ENCODE peak calls at places on chromosomes 3 and 15, in eight cellular contexts. L is OCI-LY7, O is PC-3, K is GM23248, S is HCT116, J is PC-9, G is GM23338, Q is Karpas-422. F is an unnamed sample.

GRCh38 chr15:57607570-57608000 is 15.9 kb downstream of the MYZAP start:
- DNase-seq in J (peak; percentile 91), G (no peak), S (peak; percentile 91), Q (no peak), O (peak; percentile 94), L (no peak), K (peak; percentile 56), F (peak; percentile 85)

GRCh38 chr15:31292391-31293020 is 34.1 kb upstream of the KLF13 start:
- DNase-seq in L (no peak), O (no peak), S (no peak), J (no peak), G (no peak), Q (no peak), K (no peak), F (no peak)

GRCh38 chr3:173709026-173709425 is 311.5 kb downstream of the NLGN1 start:
- DNase-seq in J (no peak), S (no peak), O (no peak), K (peak; percentile 25), Q (no peak), L (no peak), G (no peak), F (no peak)

GRCh38 chr3:141476033-141476432 is 10.8 kb upstream of the RASA2 start:
- DNase-seq in J (no peak), O (no peak), K (no peak), S (no peak), Q (no peak), L (no peak), G (no peak), F (no peak)

GRCh38 chr3:166223120-166223519 is 385.9 kb upstream of the BCHE start:
- DNase-seq in Q (no peak), L (no peak), J (no peak), S (no peak), K (no peak), G (peak; percentile 4), O (no peak), F (no peak)

GRCh38 chr15:92624401-92624991 is 31.1 kb downstream of the FAM174B start:
- DNase-seq in O (no peak), Q (no peak), G (no peak), S (no peak), L (no peak), K (peak; percentile 50), J (no peak), F (peak; percentile 37)

GRCh38 chr3:23877324-23877980 is 39.3 kb downstream of the NKIRAS1 start:
- DNase-seq in J (peak; percentile 39), Q (no peak), O (peak; percentile 73), L (no peak), S (no peak), K (peak; percentile 96), G (no peak), F (no peak)

GRCh38 chr3:133986302-133986701 is 43.4 kb downstream of the SLCO2A1 start:
- DNase-seq in J (no peak), K (no peak), O (peak; percentile 14), L (no peak), G (no peak), Q (no peak), S (no peak), F (no peak)

GRCh38 chr3:39208463-39209055 is 16.2 kb upstream of the XIRP1 start:
- DNase-seq in L (peak; percentile 74), Q (peak; percentile 75), S (peak; percentile 54), G (peak; percentile 84), J (no peak), K (peak; percentile 77), O (peak; percentile 76), F (peak; percentile 76)

GRCh38 chr15:34808016-34808415 is 12.7 kb upstream of the ACTC1 start:
- DNase-seq in G (no peak), Q (no peak), J (no peak), S (no peak), K (peak; percentile 58), L (no peak), O (peak; percentile 27), F (no peak)

GRCh38 chr3:49276475-49277356 is at the start of gene C3orf62:
- DNase-seq in K (peak; percentile 95), J (no peak), S (no peak), G (peak; percentile 94), O (peak; percentile 13), Q (peak; percentile 92), L (no peak), F (peak; percentile 66)

GRCh38 chr3:155370198-155370597 is 76.7 kb upstream of the STRIT1 start:
- DNase-seq in J (no peak), Q (no peak), K (no peak), G (no peak), O (no peak), S (no peak), L (no peak), F (no peak)

GRCh38 chr3:58567251-58567515 is 10.0 kb downstream of the FAM107A start:
- DNase-seq in L (no peak), J (no peak), S (no peak), Q (no peak), O (no peak), G (no peak), K (no peak), F (no peak)

GRCh38 chr3:181265750-181266333 is 276.3 kb upstream of the DNAJC19 start:
- DNase-seq in O (no peak), G (no peak), J (no peak), Q (peak; percentile 50), S (no peak), K (peak; percentile 0), L (peak; percentile 16), F (no peak)

GRCh38 chr3:88141458-88142083 is 8.2 kb upstream of the C3orf38 start:
- DNase-seq in G (no peak), L (no peak), Q (no peak), S (no peak), O (peak; percentile 41), J (no peak), K (peak; percentile 77), F (no peak)

GRCh38 chr3:180253283-180253682 is 216.5 kb upstream of the PEX5L start:
- DNase-seq in G (no peak), J (no peak), L (no peak), Q (no peak), O (peak; percentile 45), K (no peak), S (no peak), F (no peak)

GRCh38 chr3:108178676-108179075 is 43.5 kb downstream of the IFT57 start:
- DNase-seq in O (peak; percentile 68), S (no peak), L (no peak), Q (no peak), K (peak; percentile 57), J (no peak), G (no peak), F (no peak)

GRCh38 chr3:29153811-29154210 is 127.1 kb upstream of the RBMS3 start:
- DNase-seq in O (no peak), S (no peak), G (no peak), L (no peak), Q (no peak), J (no peak), K (no peak), F (no peak)

GRCh38 chr3:159170436-159171003 is 368.7 kb downstream of the MFSD1 start:
- DNase-seq in L (no peak), O (peak; percentile 59), Q (no peak), J (no peak), S (no peak), G (no peak), K (peak; percentile 78), F (no peak)

GRCh38 chr15:63288778-63289378 is 11.5 kb downstream of the APH1B start:
- DNase-seq in Q (peak; percentile 77), L (peak; percentile 59), J (no peak), K (peak; percentile 83), G (peak; percentile 72), S (peak; percentile 33), O (peak; percentile 69), F (peak; percentile 72)

GRCh38 chr3:169512991-169513390 is 150.5 kb downstream of the MECOM start:
- DNase-seq in L (no peak), S (no peak), O (no peak), G (no peak), K (no peak), Q (no peak), J (no peak), F (no peak)

DNA sequence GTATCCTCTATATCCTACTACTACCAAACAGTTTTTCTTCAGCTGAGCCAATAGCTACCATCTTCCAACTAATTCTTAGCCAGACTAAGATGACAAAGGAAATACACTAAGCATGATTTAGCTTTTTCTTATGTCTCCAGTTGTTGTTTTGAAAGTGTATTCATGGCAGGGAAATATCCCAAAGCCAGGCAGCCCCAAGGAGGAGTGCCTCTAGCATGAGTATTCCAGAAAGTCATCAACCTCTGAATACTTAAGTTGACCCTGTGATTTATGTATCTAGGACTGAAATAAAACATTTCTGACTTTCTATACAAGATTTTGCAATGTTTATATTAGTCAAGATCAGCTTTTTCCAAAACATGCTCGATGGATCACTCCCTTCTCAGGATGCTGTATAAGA is 449.1 kb downstream of the IL5RA start:
- DNase-seq in L (no peak), K (no peak), O (no peak), G (no peak), J (no peak), Q (no peak), S (no peak), F (no peak)
- H3K9me2 ChIP-seq in L (no peaks in the 10 kb centered on the region), K (no peaks in the 10 kb centered on the region), O (no peaks in the 10 kb centered on the region), G (no peaks in the 10 kb centered on the region), J (no peaks in the 10 kb centered on the region), Q (no peaks in the 10 kb centered on the region), S (no peaks in the 10 kb centered on the region), F (no peaks in the 10 kb centered on the region)

DNA sequence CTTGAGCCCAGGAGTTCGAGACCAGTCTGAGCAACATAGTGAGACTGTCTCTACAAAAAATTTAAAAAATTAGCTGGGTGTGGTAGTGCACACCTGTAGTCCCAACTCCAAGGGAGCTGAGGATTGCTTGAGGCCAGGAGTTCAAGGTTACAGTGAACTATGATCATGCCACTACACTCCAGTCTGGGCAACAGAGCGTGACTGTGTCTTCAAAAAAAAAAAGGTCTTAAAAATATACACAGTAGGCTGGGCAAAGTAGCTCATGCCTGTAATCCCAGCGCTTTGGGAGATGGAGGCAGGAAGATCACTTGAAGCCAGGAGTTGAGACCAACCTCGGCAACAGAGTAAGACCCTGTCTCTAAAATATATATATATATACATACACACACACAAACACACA is 11.2 kb upstream of the CAMK1 start:
- DNase-seq in K (no peak), Q (no peak), J (no peak), O (no peak), G (no peak), L (peak; percentile 22), S (no peak), F (no peak)
- H3K9me2 ChIP-seq in K (no peaks in the 10 kb centered on the region), Q (no peaks in the 10 kb centered on the region), J (no peaks in the 10 kb centered on the region), O (no peaks in the 10 kb centered on the region), G (no peaks in the 10 kb centered on the region), L (no peaks in the 10 kb centered on the region), S (no peaks in the 10 kb centered on the region), F (no peaks in the 10 kb centered on the region)

GRCh38 chr3:130288670-130289069 is 56.8 kb upstream of the COL6A5 start:
- DNase-seq in K (no peak), J (no peak), O (no peak), S (no peak), G (no peak), Q (no peak), L (no peak), F (no peak)
- H3K9me2 ChIP-seq in K (no peaks in the 10 kb centered on the region), J (no peaks in the 10 kb centered on the region), O (no peaks in the 10 kb centered on the region), S (no peaks in the 10 kb centered on the region), G (peaks cover 3% of the 10 kb centered on the region), Q (no peaks in the 10 kb centered on the region), L (no peaks in the 10 kb centered on the region), F (no peaks in the 10 kb centered on the region)

GRCh38 chr15:82944038-82944437 is 8.5 kb downstream of the HOMER2 start:
- DNase-seq in K (no peak), S (no peak), L (no peak), G (no peak), Q (no peak), O (no peak), J (no peak), F (no peak)
- H3K9me2 ChIP-seq in K (no peaks in the 10 kb centered on the region), S (no peaks in the 10 kb centered on the region), L (no peaks in the 10 kb centered on the region), G (no peaks in the 10 kb centered on the region), Q (no peaks in the 10 kb centered on the region), O (no peaks in the 10 kb centered on the region), J (no peaks in the 10 kb centered on the region), F (no peaks in the 10 kb centered on the region)